ENCODE peak calls at places on chromosomes 5 and 9, in nine cellular contexts. One of them, this sample, is unnamed.

GRCh38 chr9:13267743-13268142 is 11.7 kb downstream of the MPDZ start:
- DNase-seq in neuronal stem cell: no peak
- DNase-seq in NT2/D1: no peak
- DNase-seq in fibroblast of the aortic adventitia: peak
- DNase-seq in coronary artery: no peak
- DNase-seq in right cardiac atrium: no peak
- DNase-seq in GM12865: no peak
- DNase-seq in BE2C: no peak
- DNase-seq in cardiac fibroblast: peak
- DNase-seq in this sample: peak

GRCh38 chr9:78326564-78326963 is 29.6 kb downstream of the PSAT1 start:
- DNase-seq in cardiac fibroblast: no peak
- DNase-seq in neuronal stem cell: no peak
- DNase-seq in right cardiac atrium: no peak
- DNase-seq in coronary artery: no peak
- DNase-seq in NT2/D1: no peak
- DNase-seq in GM12865: no peak
- DNase-seq in fibroblast of the aortic adventitia: no peak
- DNase-seq in BE2C: no peak
- DNase-seq in this sample: no peak

GRCh38 chr9:68462004-68462775 is 78.5 kb downstream of the TMEM252 start:
- DNase-seq in GM12865: no peak
- DNase-seq in right cardiac atrium: peak
- DNase-seq in coronary artery: no peak
- DNase-seq in neuronal stem cell: peak
- DNase-seq in NT2/D1: peak
- DNase-seq in cardiac fibroblast: no peak
- DNase-seq in fibroblast of the aortic adventitia: peak
- DNase-seq in BE2C: no peak
- DNase-seq in this sample: no peak

GRCh38 chr9:3337515-3337914 is 188.3 kb downstream of the RFX3 start:
- DNase-seq in neuronal stem cell: no peak
- DNase-seq in right cardiac atrium: peak
- DNase-seq in GM12865: no peak
- DNase-seq in NT2/D1: no peak
- DNase-seq in BE2C: peak
- DNase-seq in cardiac fibroblast: peak
- DNase-seq in coronary artery: no peak
- DNase-seq in fibroblast of the aortic adventitia: peak
- DNase-seq in this sample: no peak

GRCh38 chr9:134939080-134939733 is 21.5 kb upstream of the FCN1 start:
- DNase-seq in BE2C: no peak
- DNase-seq in fibroblast of the aortic adventitia: no peak
- DNase-seq in cardiac fibroblast: no peak
- DNase-seq in coronary artery: no peak
- DNase-seq in NT2/D1: no peak
- DNase-seq in neuronal stem cell: no peak
- DNase-seq in GM12865: no peak
- DNase-seq in right cardiac atrium: peak
- DNase-seq in this sample: no peak

GRCh38 chr5:114305402-114306207 is 56.3 kb upstream of the KCNN2 start:
- DNase-seq in GM12865: peak
- DNase-seq in NT2/D1: no peak
- DNase-seq in coronary artery: no peak
- DNase-seq in fibroblast of the aortic adventitia: peak
- DNase-seq in BE2C: no peak
- DNase-seq in neuronal stem cell: peak
- DNase-seq in right cardiac atrium: no peak
- DNase-seq in cardiac fibroblast: peak
- DNase-seq in this sample: peak

GRCh38 chr9:27125936-27126335 is 16.9 kb downstream of the TEK start:
- DNase-seq in cardiac fibroblast: no peak
- DNase-seq in GM12865: no peak
- DNase-seq in right cardiac atrium: no peak
- DNase-seq in NT2/D1: no peak
- DNase-seq in coronary artery: no peak
- DNase-seq in BE2C: no peak
- DNase-seq in fibroblast of the aortic adventitia: peak
- DNase-seq in neuronal stem cell: no peak
- DNase-seq in this sample: no peak

GRCh38 chr9:131663288-131663687 is 76.6 kb downstream of the RAPGEF1 start:
- DNase-seq in neuronal stem cell: no peak
- DNase-seq in NT2/D1: no peak
- DNase-seq in BE2C: peak
- DNase-seq in fibroblast of the aortic adventitia: no peak
- DNase-seq in GM12865: no peak
- DNase-seq in coronary artery: peak
- DNase-seq in cardiac fibroblast: no peak
- DNase-seq in right cardiac atrium: no peak
- DNase-seq in this sample: no peak

GRCh38 chr5:108637110-108637509 is 110.6 kb upstream of the FER start:
- DNase-seq in right cardiac atrium: no peak
- DNase-seq in NT2/D1: no peak
- DNase-seq in coronary artery: no peak
- DNase-seq in fibroblast of the aortic adventitia: no peak
- DNase-seq in BE2C: no peak
- DNase-seq in neuronal stem cell: no peak
- DNase-seq in cardiac fibroblast: peak
- DNase-seq in GM12865: no peak
- DNase-seq in this sample: no peak

GRCh38 chr9:94973491-94973941 is 247.0 kb downstream of the AOPEP start:
- DNase-seq in fibroblast of the aortic adventitia: peak
- DNase-seq in BE2C: no peak
- DNase-seq in GM12865: no peak
- DNase-seq in coronary artery: no peak
- DNase-seq in NT2/D1: no peak
- DNase-seq in right cardiac atrium: peak
- DNase-seq in cardiac fibroblast: peak
- DNase-seq in neuronal stem cell: no peak
- DNase-seq in this sample: peak

GRCh38 chr5:107607656-107608368 is 62.9 kb downstream of the EFNA5 start:
- DNase-seq in BE2C: no peak
- DNase-seq in NT2/D1: no peak
- DNase-seq in neuronal stem cell: no peak
- DNase-seq in GM12865: peak
- DNase-seq in cardiac fibroblast: no peak
- DNase-seq in right cardiac atrium: no peak
- DNase-seq in coronary artery: no peak
- DNase-seq in fibroblast of the aortic adventitia: no peak
- DNase-seq in this sample: no peak

GRCh38 chr9:19922476-19923118 is 133.8 kb upstream of the SLC24A2 start:
- DNase-seq in GM12865: no peak
- DNase-seq in neuronal stem cell: peak
- DNase-seq in cardiac fibroblast: peak
- DNase-seq in coronary artery: no peak
- DNase-seq in fibroblast of the aortic adventitia: peak
- DNase-seq in BE2C: peak
- DNase-seq in right cardiac atrium: no peak
- DNase-seq in NT2/D1: peak
- DNase-seq in this sample: peak

GRCh38 chr9:109150925-109151547 is 16.0 kb downstream of the FRRS1L start:
- DNase-seq in cardiac fibroblast: no peak
- DNase-seq in right cardiac atrium: no peak
- DNase-seq in GM12865: no peak
- DNase-seq in coronary artery: no peak
- DNase-seq in NT2/D1: no peak
- DNase-seq in fibroblast of the aortic adventitia: no peak
- DNase-seq in BE2C: no peak
- DNase-seq in neuronal stem cell: no peak
- DNase-seq in this sample: no peak

GRCh38 chr9:10678010-10678409 is 65.2 kb upstream of the PTPRD start:
- DNase-seq in BE2C: no peak
- DNase-seq in neuronal stem cell: no peak
- DNase-seq in cardiac fibroblast: no peak
- DNase-seq in NT2/D1: no peak
- DNase-seq in coronary artery: no peak
- DNase-seq in right cardiac atrium: no peak
- DNase-seq in fibroblast of the aortic adventitia: no peak
- DNase-seq in GM12865: no peak
- DNase-seq in this sample: no peak

GRCh38 chr9:34653610-34654072 is 1.7 kb downstream of the IL11RA start:
- DNase-seq in cardiac fibroblast: no peak
- DNase-seq in right cardiac atrium: peak
- DNase-seq in fibroblast of the aortic adventitia: peak
- DNase-seq in GM12865: no peak
- DNase-seq in neuronal stem cell: no peak
- DNase-seq in NT2/D1: no peak
- DNase-seq in BE2C: peak
- DNase-seq in coronary artery: no peak
- DNase-seq in this sample: peak

GRCh38 chr9:127598839-127599549 is 13.1 kb upstream of the STXBP1 start:
- DNase-seq in right cardiac atrium: no peak
- DNase-seq in fibroblast of the aortic adventitia: peak
- DNase-seq in neuronal stem cell: no peak
- DNase-seq in coronary artery: no peak
- DNase-seq in BE2C: peak
- DNase-seq in NT2/D1: no peak
- DNase-seq in GM12865: no peak
- DNase-seq in cardiac fibroblast: no peak
- DNase-seq in this sample: peak

GRCh38 chr9:34771023-34771422 is 61.1 kb upstream of the CCL21 start:
- DNase-seq in right cardiac atrium: no peak
- DNase-seq in BE2C: no peak
- DNase-seq in cardiac fibroblast: peak
- DNase-seq in fibroblast of the aortic adventitia: no peak
- DNase-seq in neuronal stem cell: no peak
- DNase-seq in NT2/D1: no peak
- DNase-seq in coronary artery: no peak
- DNase-seq in GM12865: no peak
- DNase-seq in this sample: no peak

GRCh38 chr5:134082264-134082992 is 32.1 kb upstream of the TCF7 start:
- DNase-seq in right cardiac atrium: no peak
- DNase-seq in NT2/D1: no peak
- DNase-seq in BE2C: no peak
- DNase-seq in GM12865: no peak
- DNase-seq in coronary artery: no peak
- DNase-seq in cardiac fibroblast: peak
- DNase-seq in fibroblast of the aortic adventitia: no peak
- DNase-seq in neuronal stem cell: no peak
- DNase-seq in this sample: no peak

GRCh38 chr9:8514760-8515159 is 715.2 kb upstream of the DMAC1 start:
- DNase-seq in NT2/D1: no peak
- DNase-seq in cardiac fibroblast: no peak
- DNase-seq in coronary artery: no peak
- DNase-seq in GM12865: no peak
- DNase-seq in fibroblast of the aortic adventitia: no peak
- DNase-seq in BE2C: peak
- DNase-seq in neuronal stem cell: no peak
- DNase-seq in right cardiac atrium: no peak
- DNase-seq in this sample: no peak

GRCh38 chr5:122400961-122401360 is 88.9 kb downstream of the SNCAIP start:
- DNase-seq in neuronal stem cell: no peak
- DNase-seq in fibroblast of the aortic adventitia: no peak
- DNase-seq in BE2C: no peak
- DNase-seq in coronary artery: no peak
- DNase-seq in NT2/D1: no peak
- DNase-seq in GM12865: no peak
- DNase-seq in cardiac fibroblast: no peak
- DNase-seq in right cardiac atrium: no peak
- DNase-seq in this sample: no peak

GRCh38 chr5:6080930-6081726 is 297.2 kb downstream of the MED10 start:
- DNase-seq in BE2C: no peak
- DNase-seq in right cardiac atrium: no peak
- DNase-seq in GM12865: no peak
- DNase-seq in NT2/D1: no peak
- DNase-seq in fibroblast of the aortic adventitia: no peak
- DNase-seq in cardiac fibroblast: no peak
- DNase-seq in coronary artery: no peak
- DNase-seq in neuronal stem cell: no peak
- DNase-seq in this sample: no peak

GRCh38 chr9:29212590-29213373 is 1639.5 kb upstream of the C9orf72 start:
- DNase-seq in BE2C: peak
- DNase-seq in NT2/D1: peak
- DNase-seq in coronary artery: no peak
- DNase-seq in GM12865: no peak
- DNase-seq in right cardiac atrium: peak
- DNase-seq in neuronal stem cell: peak
- DNase-seq in fibroblast of the aortic adventitia: no peak
- DNase-seq in cardiac fibroblast: no peak
- DNase-seq in this sample: peak

GRCh38 chr9:134521817-134522501 is 119.6 kb upstream of the COL5A1 start:
- DNase-seq in cardiac fibroblast: no peak
- DNase-seq in fibroblast of the aortic adventitia: no peak
- DNase-seq in neuronal stem cell: no peak
- DNase-seq in BE2C: no peak
- DNase-seq in coronary artery: no peak
- DNase-seq in NT2/D1: no peak
- DNase-seq in right cardiac atrium: no peak
- DNase-seq in GM12865: no peak
- DNase-seq in this sample: no peak

GRCh38 chr9:99259231-99259918 is 37.3 kb downstream of the SEC61B start:
- DNase-seq in BE2C: peak
- DNase-seq in GM12865: no peak
- DNase-seq in right cardiac atrium: peak
- DNase-seq in coronary artery: peak
- DNase-seq in neuronal stem cell: no peak
- DNase-seq in fibroblast of the aortic adventitia: peak
- DNase-seq in cardiac fibroblast: peak
- DNase-seq in NT2/D1: no peak
- DNase-seq in this sample: no peak
- H3K4me3 ChIP-seq in BE2C: peak
- H3K4me3 ChIP-seq in GM12865: no peak
- H3K4me3 ChIP-seq in right cardiac atrium: peak
- H3K4me3 ChIP-seq in coronary artery: peak
- H3K4me3 ChIP-seq in neuronal stem cell: no peak
- H3K4me3 ChIP-seq in fibroblast of the aortic adventitia: peak
- H3K4me3 ChIP-seq in cardiac fibroblast: no peak
- H3K4me3 ChIP-seq in NT2/D1: no peak
- H3K4me3 ChIP-seq in this sample: no peak

GRCh38 chr5:81778642-81779041 is 27.7 kb upstream of the SSBP2 start:
- DNase-seq in neuronal stem cell: no peak
- DNase-seq in NT2/D1: no peak
- DNase-seq in right cardiac atrium: no peak
- DNase-seq in coronary artery: no peak
- DNase-seq in BE2C: no peak
- DNase-seq in cardiac fibroblast: peak
- DNase-seq in GM12865: peak
- DNase-seq in fibroblast of the aortic adventitia: peak
- DNase-seq in this sample: peak
- H3K4me3 ChIP-seq in neuronal stem cell: no peak
- H3K4me3 ChIP-seq in NT2/D1: no peak
- H3K4me3 ChIP-seq in right cardiac atrium: peak
- H3K4me3 ChIP-seq in coronary artery: peak
- H3K4me3 ChIP-seq in BE2C: peak
- H3K4me3 ChIP-seq in cardiac fibroblast: no peak
- H3K4me3 ChIP-seq in GM12865: peak
- H3K4me3 ChIP-seq in fibroblast of the aortic adventitia: no peak
- H3K4me3 ChIP-seq in this sample: peak

GRCh38 chr9:21121079-21121478 is 20.6 kb downstream of the IFNW1 start:
- DNase-seq in fibroblast of the aortic adventitia: no peak
- DNase-seq in neuronal stem cell: no peak
- DNase-seq in right cardiac atrium: no peak
- DNase-seq in coronary artery: no peak
- DNase-seq in NT2/D1: no peak
- DNase-seq in GM12865: peak
- DNase-seq in BE2C: no peak
- DNase-seq in cardiac fibroblast: no peak
- DNase-seq in this sample: no peak
- H3K4me3 ChIP-seq in fibroblast of the aortic adventitia: no peak
- H3K4me3 ChIP-seq in neuronal stem cell: no peak
- H3K4me3 ChIP-seq in right cardiac atrium: no peak
- H3K4me3 ChIP-seq in coronary artery: no peak
- H3K4me3 ChIP-seq in NT2/D1: no peak
- H3K4me3 ChIP-seq in GM12865: no peak
- H3K4me3 ChIP-seq in BE2C: no peak
- H3K4me3 ChIP-seq in cardiac fibroblast: no peak
- H3K4me3 ChIP-seq in this sample: no peak

GRCh38 chr5:88108490-88109279 is 160.0 kb downstream of the TMEM161B start:
- DNase-seq in GM12865: no peak
- DNase-seq in BE2C: no peak
- DNase-seq in NT2/D1: no peak
- DNase-seq in fibroblast of the aortic adventitia: no peak
- DNase-seq in neuronal stem cell: no peak
- DNase-seq in coronary artery: no peak
- DNase-seq in right cardiac atrium: no peak
- DNase-seq in cardiac fibroblast: no peak
- DNase-seq in this sample: peak
- H3K4me3 ChIP-seq in GM12865: no peak
- H3K4me3 ChIP-seq in BE2C: no peak
- H3K4me3 ChIP-seq in NT2/D1: no peak
- H3K4me3 ChIP-seq in fibroblast of the aortic adventitia: no peak
- H3K4me3 ChIP-seq in neuronal stem cell: no peak
- H3K4me3 ChIP-seq in coronary artery: no peak
- H3K4me3 ChIP-seq in right cardiac atrium: no peak
- H3K4me3 ChIP-seq in cardiac fibroblast: no peak
- H3K4me3 ChIP-seq in this sample: no peak